ENCODE peak calls at places on chromosomes 4 and X, in four cellular contexts. W, A, K and M are unnamed samples. For H3K79me2, the result is how much of the 10 kb centered on the place peaks cover.

GRCh38 chr4:106261980-106262379 is 54.0 kb downstream of the TBCK start:
- DNase-seq in W (no peak), A (no peak), K (no peak), M (no peak)

GRCh38 chr4:102259081-102259480 is 86.2 kb downstream of the SLC39A8 start:
- DNase-seq in W (no peak), A (no peak), K (no peak), M (no peak)

GRCh38 chrX:155262970-155263754 is 1.1 kb downstream of the RAB39B start:
- DNase-seq in W (no peak), A (no peak), K (no peak), M (no peak)

GRCh38 chr4:168124008-168124641 is 31.8 kb downstream of the ANXA10 start:
- DNase-seq in W (no peak), A (no peak), K (no peak), M (no peak)

GRCh38 chr4:15714616-15715015 is 11.8 kb downstream of the BST1 start:
- DNase-seq in W (no peak), A (no peak), K (peak), M (no peak)

GRCh38 chr4:172521171-172521570 is 647.4 kb upstream of the GALNT7 start:
- DNase-seq in W (no peak), A (no peak), K (no peak), M (no peak)

GRCh38 chrX:9221714-9222113 is 187.8 kb upstream of the FAM9B start:
- DNase-seq in W (no peak), A (no peak), K (no peak), M (no peak)

GRCh38 chr4:2728221-2728620 is 27.9 kb downstream of the TNIP2 start:
- DNase-seq in W (no peak), A (no peak), K (no peak), M (no peak)

GRCh38 chr4:86498560-86499166 is 95.5 kb upstream of the PTPN13 start:
- DNase-seq in W (no peak), A (peak), K (peak), M (peak)

GRCh38 chrX:34557733-34558132 is 99.4 kb downstream of the TMEM47 start:
- DNase-seq in W (no peak), A (no peak), K (no peak), M (no peak)

GRCh38 chr4:55866290-55866907 is 13.0 kb downstream of the EXOC1 start:
- DNase-seq in W (peak), A (no peak), K (peak), M (no peak)

GRCh38 chrX:55161581-55161980 is 58.6 kb upstream of the PAGE5 start:
- DNase-seq in W (no peak), A (no peak), K (no peak), M (no peak)

GRCh38 chr4:3318561-3319021 is 25.8 kb downstream of the RGS12 start:
- DNase-seq in W (no peak), A (no peak), K (peak), M (no peak)

GRCh38 chr4:70705856-70706461 is 15.8 kb upstream of the RUFY3 start:
- DNase-seq in W (no peak), A (no peak), K (no peak), M (no peak)

GRCh38 chr4:138835833-138836521 is 179.6 kb upstream of the NOCT start:
- DNase-seq in W (no peak), A (peak), K (peak), M (peak)

GRCh38 chr4:124321370-124321769 is 391.2 kb downstream of the ANKRD50 start:
- DNase-seq in W (no peak), A (no peak), K (no peak), M (no peak)

GRCh38 chrX:135295238-135295943 is 13.9 kb upstream of the ETDC start:
- DNase-seq in W (peak), A (no peak), K (no peak), M (peak)

GRCh38 chr4:140186651-140187315 is 32.8 kb upstream of the MAML3 start:
- DNase-seq in W (no peak), A (no peak), K (no peak), M (no peak)

GRCh38 chr4:176981074-176981473 is 188.4 kb upstream of the VEGFC start:
- DNase-seq in W (no peak), A (no peak), K (no peak), M (no peak)

GRCh38 chr4:119728692-119729593 is 100.3 kb upstream of the PDE5A start:
- DNase-seq in W (no peak), A (no peak), K (no peak), M (no peak)

GRCh38 chr4:89056953-89057398 is at the start of gene FAM13A:
- DNase-seq in W (peak), A (peak), K (peak), M (no peak)

GRCh38 chr4:72971572-72971971 is 97.9 kb downstream of the COX18 start:
- DNase-seq in W (no peak), A (no peak), K (no peak), M (no peak)

GRCh38 chr4:149884529-149885206 is 69.0 kb upstream of the IQCM start:
- DNase-seq in W (no peak), A (no peak), K (no peak), M (no peak)

GRCh38 chrX:103831803-103832544 is at the start of gene RAB9B:
- DNase-seq in W (no peak), A (no peak), K (peak), M (peak)

GRCh38 chr4:58050439-58050838 is 940.3 kb upstream of the IGFBP7 start:
- DNase-seq in W (no peak), A (no peak), K (no peak), M (no peak)

GRCh38 chr4:4427478-4427870 is 40.6 kb downstream of the NSG1 start:
- DNase-seq in W (no peak), A (no peak), K (no peak), M (no peak)

GRCh38 chr4:176451441-176451840 is 131.7 kb downstream of the SPCS3 start:
- DNase-seq in W (no peak), A (no peak), K (no peak), M (no peak)

GRCh38 chr4:143184217-143184502 is 557 bp upstream of the USP38 start:
- DNase-seq in W (no peak), A (no peak), K (no peak), M (no peak)

GRCh38 chrX:27796640-27797257 is 11.0 kb upstream of the MAGEB10 start:
- DNase-seq in W (no peak), A (no peak), K (no peak), M (no peak)

GRCh38 chr4:38871593-38871992 is 4.0 kb downstream of the FAM114A1 start:
- DNase-seq in W (no peak), A (no peak), K (no peak), M (no peak)

GRCh38 chrX:134543201-134543797 is 83.3 kb downstream of the HPRT1 start:
- DNase-seq in W (no peak), A (no peak), K (no peak), M (no peak)

DNA sequence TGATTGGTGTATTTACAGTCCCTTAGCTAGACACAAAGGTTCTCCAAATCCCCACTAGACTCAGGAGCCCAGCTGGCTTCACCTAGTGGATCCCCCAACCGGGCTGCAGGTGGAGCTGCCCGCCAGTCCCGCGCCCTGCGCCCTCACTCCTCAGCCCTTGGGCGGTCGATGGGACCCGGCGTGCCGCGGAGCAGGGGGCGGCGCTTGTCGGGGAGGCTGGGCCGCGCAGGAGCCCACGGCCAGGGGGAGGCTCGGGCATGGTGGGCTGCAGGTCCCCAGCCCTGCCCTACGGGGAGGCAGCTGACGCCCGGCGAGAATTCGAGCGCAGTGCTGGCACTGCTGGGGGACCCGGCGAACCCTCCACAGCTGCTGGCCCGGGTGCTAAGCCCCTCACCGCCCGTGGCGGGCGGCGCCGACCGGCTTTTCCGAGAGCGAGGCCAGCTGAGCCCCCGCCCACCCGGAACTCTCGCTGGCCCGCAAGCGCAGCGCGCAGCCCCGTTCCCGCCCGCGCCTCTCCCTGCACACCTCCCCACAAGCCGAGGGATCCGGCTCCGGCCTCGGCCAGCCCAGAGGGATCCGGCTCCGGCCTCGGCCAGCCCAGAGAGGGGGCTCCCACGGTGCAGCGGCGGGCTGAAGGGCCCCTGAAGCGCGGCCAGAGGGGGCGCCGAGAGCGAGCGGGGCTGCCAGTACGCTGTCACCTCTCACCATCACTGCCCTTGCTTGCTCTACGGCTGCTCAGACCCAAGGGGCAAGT is 39.4 kb downstream of the WFS1 start:
- DNase-seq in W (no peak), A (peak), K (no peak), M (peak)
- H3K79me2 ChIP-seq in W (under half), A (under half), K (under half), M (under half)

GRCh38 chrX:108299101-108299591 is 139.1 kb downstream of the COL4A6 start:
- DNase-seq in W (peak), A (peak), K (no peak), M (no peak)
- TF ChIP-seq NFIC in W (no peak), A (no peak), K (no peak), M (no peak)

GRCh38 chr4:75018811-75019210 is 85.9 kb downstream of the PARM1 start:
- DNase-seq in W (no peak), A (no peak), K (no peak), M (no peak)
- H3K79me2 ChIP-seq in W (under half), A (under half), K (under half), M (under half)

GRCh38 chrX:39398973-39399268 is 597.7 kb downstream of the MID1IP1 start:
- DNase-seq in W (no peak), A (no peak), K (no peak), M (no peak)
- TF ChIP-seq NFIC in W (no peak), A (no peak), K (no peak), M (no peak)

GRCh38 chr4:169266661-169267060 is 4.1 kb downstream of the SH3RF1 start:
- DNase-seq in W (no peak), A (no peak), K (no peak), M (no peak)
- H3K79me2 ChIP-seq in W (half or more), A (under half), K (under half), M (half or more)

GRCh38 chr4:7192252-7193039 is at the start of gene SORCS2:
- DNase-seq in W (no peak), A (peak), K (peak), M (peak)
- TF ChIP-seq NFIC in W (no peak), A (no peak), K (no peak), M (no peak)

GRCh38 chr4:186887211-186887785 is 163.6 kb upstream of the FAT1 start:
- DNase-seq in W (no peak), A (no peak), K (no peak), M (no peak)
- H3K79me2 ChIP-seq in W (under half), A (under half), K (under half), M (under half)